ENCODE peak calls at places on chromosome 12, in ten cellular contexts. Q, L, I, W, M, J, H, X, K and N are unnamed samples.

GRCh38 chr12:50387487-50387886 is 8.9 kb downstream of the FAM186A start:
- DNase-seq in Q (no peak), L (no peak), I (no peak), W (no peak), M (no peak), J (no peak), H (peak; percentile 35), X (no peak), K (no peak), N (no peak)

GRCh38 chr12:55636853-55637252 is at the start of gene OR10P1:
- DNase-seq in Q (no peak), L (no peak), I (no peak), W (no peak), M (no peak), J (no peak), H (no peak), X (no peak), K (no peak), N (no peak)

GRCh38 chr12:101927999-101928398 is 50.6 kb downstream of the DRAM1 start:
- DNase-seq in Q (no peak), L (no peak), I (no peak), W (no peak), M (no peak), J (no peak), H (no peak), X (no peak), K (no peak), N (no peak)

GRCh38 chr12:8941691-8942478 is 7.6 kb downstream of the M6PR start:
- DNase-seq in Q (no peak), L (no peak), I (no peak), W (no peak), M (no peak), J (no peak), H (no peak), X (no peak), K (no peak), N (no peak)

GRCh38 chr12:89353188-89353822 is 1.0 kb upstream of the DUSP6 start:
- DNase-seq in Q (peak; percentile 20), L (peak; percentile 65), I (peak; percentile 71), W (no peak), M (peak; percentile 56), J (peak; percentile 91), H (peak; percentile 75), X (peak; percentile 52), K (peak; percentile 85), N (peak; percentile 64)

GRCh38 chr12:47238665-47239064 is 158.9 kb upstream of the AMIGO2 start:
- DNase-seq in Q (no peak), L (no peak), I (no peak), W (no peak), M (no peak), J (no peak), H (peak; percentile 43), X (no peak), K (no peak), N (no peak)

GRCh38 chr12:94286580-94287244 is 138.3 kb downstream of the PLXNC1 start:
- DNase-seq in Q (no peak), L (peak; percentile 56), I (no peak), W (no peak), M (no peak), J (no peak), H (no peak), X (no peak), K (no peak), N (no peak)

GRCh38 chr12:116520801-116521471 is 38.2 kb upstream of the MAP1LC3B2 start:
- DNase-seq in Q (no peak), L (no peak), I (peak; percentile 78), W (no peak), M (peak; percentile 50), J (peak; percentile 65), H (peak; percentile 89), X (no peak), K (no peak), N (no peak)

GRCh38 chr12:127381043-127381668 is 885.8 kb upstream of the TMEM132C start:
- DNase-seq in Q (peak; percentile 3), L (peak; percentile 56), I (no peak), W (no peak), M (no peak), J (peak; percentile 69), H (peak; percentile 57), X (peak; percentile 63), K (peak; percentile 44), N (peak; percentile 60)

GRCh38 chr12:44317651-44318126 is 481.8 kb downstream of the TMEM117 start:
- DNase-seq in Q (no peak), L (peak; percentile 17), I (peak; percentile 22), W (peak; percentile 3), M (no peak), J (peak; percentile 25), H (peak; percentile 60), X (no peak), K (peak; percentile 38), N (no peak)

GRCh38 chr12:8052679-8053078 is 13.5 kb downstream of the C3AR1 start:
- DNase-seq in Q (no peak), L (no peak), I (no peak), W (no peak), M (no peak), J (no peak), H (no peak), X (no peak), K (no peak), N (no peak)

GRCh38 chr12:69254046-69254445 is 14.7 kb downstream of the CPSF6 start:
- DNase-seq in Q (no peak), L (no peak), I (peak; percentile 29), W (no peak), M (no peak), J (peak; percentile 26), H (peak; percentile 70), X (no peak), K (peak; percentile 31), N (no peak)

GRCh38 chr12:30753761-30754382 is 879 bp downstream of the CAPRIN2 start:
- DNase-seq in Q (no peak), L (no peak), I (peak; percentile 13), W (peak; percentile 3), M (peak; percentile 11), J (peak; percentile 20), H (peak; percentile 62), X (no peak), K (no peak), N (no peak)